ENCODE peak calls at places on chromosomes 1 and 21, in nine cellular contexts. One of them, this sample, is unnamed.

GRCh38 chr1:53273526-53273925 is 35.2 kb upstream of the MAGOH start:
- DNase-seq in NB4: no peak
- DNase-seq in cardiac fibroblast: no peak
- DNase-seq in glutamatergic neuron: no peak
- DNase-seq in fibroblast of mammary gland: no peak
- DNase-seq in Panc1: no peak
- DNase-seq in gastrocnemius medialis: no peak
- DNase-seq in lower leg skin: no peak
- DNase-seq in AG04450: no peak
- DNase-seq in this sample: no peak

GRCh38 chr1:161838885-161839284 is 72.8 kb downstream of the ATF6 start:
- DNase-seq in NB4: no peak
- DNase-seq in cardiac fibroblast: no peak
- DNase-seq in glutamatergic neuron: no peak
- DNase-seq in fibroblast of mammary gland: no peak
- DNase-seq in Panc1: no peak
- DNase-seq in gastrocnemius medialis: no peak
- DNase-seq in lower leg skin: no peak
- DNase-seq in AG04450: no peak
- DNase-seq in this sample: no peak

GRCh38 chr1:209072481-209072880 is 511.0 kb upstream of the CAMK1G start:
- DNase-seq in NB4: no peak
- DNase-seq in cardiac fibroblast: no peak
- DNase-seq in glutamatergic neuron: no peak
- DNase-seq in fibroblast of mammary gland: peak; percentile 1
- DNase-seq in Panc1: no peak
- DNase-seq in gastrocnemius medialis: no peak
- DNase-seq in lower leg skin: no peak
- DNase-seq in AG04450: no peak
- DNase-seq in this sample: no peak

GRCh38 chr1:233790121-233790520 is 114.4 kb upstream of the SLC35F3 start:
- DNase-seq in NB4: no peak
- DNase-seq in cardiac fibroblast: no peak
- DNase-seq in glutamatergic neuron: no peak
- DNase-seq in fibroblast of mammary gland: no peak
- DNase-seq in Panc1: no peak
- DNase-seq in gastrocnemius medialis: no peak
- DNase-seq in lower leg skin: no peak
- DNase-seq in AG04450: no peak
- DNase-seq in this sample: no peak

GRCh38 chr1:117336087-117336817 is 31.0 kb upstream of the MAN1A2 start:
- DNase-seq in NB4: no peak
- DNase-seq in cardiac fibroblast: no peak
- DNase-seq in glutamatergic neuron: no peak
- DNase-seq in fibroblast of mammary gland: no peak
- DNase-seq in Panc1: no peak
- DNase-seq in gastrocnemius medialis: no peak
- DNase-seq in lower leg skin: no peak
- DNase-seq in AG04450: no peak
- DNase-seq in this sample: no peak

GRCh38 chr1:214386747-214387146 is 105.8 kb downstream of the SMYD2 start:
- DNase-seq in NB4: peak; percentile 23
- DNase-seq in cardiac fibroblast: peak; percentile 78
- DNase-seq in glutamatergic neuron: no peak
- DNase-seq in fibroblast of mammary gland: peak; percentile 80
- DNase-seq in Panc1: no peak
- DNase-seq in gastrocnemius medialis: peak; percentile 65
- DNase-seq in lower leg skin: no peak
- DNase-seq in AG04450: no peak
- DNase-seq in this sample: no peak

GRCh38 chr1:57340361-57341192 is 83.3 kb downstream of the DAB1 start:
- DNase-seq in NB4: no peak
- DNase-seq in cardiac fibroblast: no peak
- DNase-seq in glutamatergic neuron: peak; percentile 27
- DNase-seq in fibroblast of mammary gland: no peak
- DNase-seq in Panc1: no peak
- DNase-seq in gastrocnemius medialis: no peak
- DNase-seq in lower leg skin: no peak
- DNase-seq in AG04450: no peak
- DNase-seq in this sample: no peak

GRCh38 chr1:190478193-190479007 is 736 bp upstream of the BRINP3 start:
- DNase-seq in NB4: peak; percentile 38
- DNase-seq in cardiac fibroblast: peak; percentile 33
- DNase-seq in glutamatergic neuron: peak; percentile 66
- DNase-seq in fibroblast of mammary gland: peak; percentile 2
- DNase-seq in Panc1: no peak
- DNase-seq in gastrocnemius medialis: no peak
- DNase-seq in lower leg skin: peak; percentile 85
- DNase-seq in AG04450: no peak
- DNase-seq in this sample: peak; percentile 48

GRCh38 chr1:211548321-211549091 is 30.5 kb downstream of the SLC30A1 start:
- DNase-seq in NB4: no peak
- DNase-seq in cardiac fibroblast: no peak
- DNase-seq in glutamatergic neuron: no peak
- DNase-seq in fibroblast of mammary gland: no peak
- DNase-seq in Panc1: no peak
- DNase-seq in gastrocnemius medialis: no peak
- DNase-seq in lower leg skin: peak; percentile 80
- DNase-seq in AG04450: no peak
- DNase-seq in this sample: no peak

GRCh38 chr21:42775891-42776290 is 103.4 kb downstream of the WDR4 start:
- DNase-seq in NB4: no peak
- DNase-seq in cardiac fibroblast: no peak
- DNase-seq in glutamatergic neuron: no peak
- DNase-seq in fibroblast of mammary gland: no peak
- DNase-seq in Panc1: no peak
- DNase-seq in gastrocnemius medialis: no peak
- DNase-seq in lower leg skin: no peak
- DNase-seq in AG04450: no peak
- DNase-seq in this sample: no peak

GRCh38 chr1:110393286-110393685 is 2.5 kb upstream of the SLC16A4 start:
- DNase-seq in NB4: no peak
- DNase-seq in cardiac fibroblast: no peak
- DNase-seq in glutamatergic neuron: no peak
- DNase-seq in fibroblast of mammary gland: no peak
- DNase-seq in Panc1: no peak
- DNase-seq in gastrocnemius medialis: no peak
- DNase-seq in lower leg skin: no peak
- DNase-seq in AG04450: no peak
- DNase-seq in this sample: no peak

GRCh38 chr1:27364696-27365371 is 1.9 kb downstream of the MAP3K6 start:
- DNase-seq in NB4: peak; percentile 40
- DNase-seq in cardiac fibroblast: no peak
- DNase-seq in glutamatergic neuron: no peak
- DNase-seq in fibroblast of mammary gland: no peak
- DNase-seq in Panc1: no peak
- DNase-seq in gastrocnemius medialis: no peak
- DNase-seq in lower leg skin: no peak
- DNase-seq in AG04450: no peak
- DNase-seq in this sample: no peak

GRCh38 chr1:11858968-11859871 is 475 bp upstream of the NPPB start:
- DNase-seq in NB4: peak; percentile 72
- DNase-seq in cardiac fibroblast: peak; percentile 60
- DNase-seq in glutamatergic neuron: no peak
- DNase-seq in fibroblast of mammary gland: peak; percentile 39
- DNase-seq in Panc1: no peak
- DNase-seq in gastrocnemius medialis: peak; percentile 30
- DNase-seq in lower leg skin: no peak
- DNase-seq in AG04450: no peak
- DNase-seq in this sample: no peak
- TF ChIP-seq CTCF in NB4: no peak
- TF ChIP-seq CTCF in cardiac fibroblast: peak; percentile 49
- TF ChIP-seq CTCF in glutamatergic neuron: no peak
- TF ChIP-seq CTCF in fibroblast of mammary gland: peak; percentile 19
- TF ChIP-seq CTCF in Panc1: no peak
- TF ChIP-seq CTCF in gastrocnemius medialis: peak; percentile 35
- TF ChIP-seq CTCF in lower leg skin: no peak
- TF ChIP-seq CTCF in AG04450: peak; percentile 43
- TF ChIP-seq CTCF in this sample: no peak

GRCh38 chr1:30995990-30996612 is 69.4 kb downstream of the PUM1 start:
- DNase-seq in NB4: no peak
- DNase-seq in cardiac fibroblast: no peak
- DNase-seq in glutamatergic neuron: no peak
- DNase-seq in fibroblast of mammary gland: no peak
- DNase-seq in Panc1: no peak
- DNase-seq in gastrocnemius medialis: no peak
- DNase-seq in lower leg skin: no peak
- DNase-seq in AG04450: no peak
- DNase-seq in this sample: no peak

GRCh38 chr1:30986755-30987154 is 78.2 kb upstream of the SDC3 start:
- DNase-seq in NB4: no peak
- DNase-seq in cardiac fibroblast: no peak
- DNase-seq in glutamatergic neuron: no peak
- DNase-seq in fibroblast of mammary gland: no peak
- DNase-seq in Panc1: no peak
- DNase-seq in gastrocnemius medialis: no peak
- DNase-seq in lower leg skin: no peak
- DNase-seq in AG04450: no peak
- DNase-seq in this sample: no peak

GRCh38 chr1:30991852-30992606 is 73.5 kb downstream of the PUM1 start:
- DNase-seq in NB4: no peak
- DNase-seq in cardiac fibroblast: no peak
- DNase-seq in glutamatergic neuron: no peak
- DNase-seq in fibroblast of mammary gland: no peak
- DNase-seq in Panc1: no peak
- DNase-seq in gastrocnemius medialis: peak; percentile 35
- DNase-seq in lower leg skin: no peak
- DNase-seq in AG04450: no peak
- DNase-seq in this sample: no peak

GRCh38 chr1:30988045-30988444 is 77.5 kb downstream of the PUM1 start:
- DNase-seq in NB4: no peak
- DNase-seq in cardiac fibroblast: peak; percentile 45
- DNase-seq in glutamatergic neuron: no peak
- DNase-seq in fibroblast of mammary gland: peak; percentile 71
- DNase-seq in Panc1: no peak
- DNase-seq in gastrocnemius medialis: no peak
- DNase-seq in lower leg skin: no peak
- DNase-seq in AG04450: no peak
- DNase-seq in this sample: no peak

DNA sequence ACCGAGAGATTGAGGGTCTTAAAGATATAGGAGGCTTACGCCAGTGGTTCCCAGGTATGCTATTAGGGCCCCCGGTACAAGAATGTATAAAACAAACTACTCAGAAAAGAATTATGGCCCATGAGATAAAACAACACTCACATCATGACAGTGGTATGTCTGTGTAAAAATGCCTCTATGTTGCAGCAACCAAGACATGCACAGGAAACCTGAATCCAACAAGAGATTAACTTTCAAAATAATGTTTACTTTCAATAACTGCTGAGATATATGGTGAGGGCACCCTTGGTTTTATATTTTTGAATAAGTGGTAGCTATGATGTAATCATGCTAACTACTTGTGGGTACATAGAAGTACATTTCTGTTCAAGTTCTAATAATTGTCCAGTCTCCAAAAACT is 74.9 kb downstream of the PUM1 start:
- DNase-seq in NB4: no peak
- DNase-seq in cardiac fibroblast: peak; percentile 52
- DNase-seq in glutamatergic neuron: no peak
- DNase-seq in fibroblast of mammary gland: no peak
- DNase-seq in Panc1: no peak
- DNase-seq in gastrocnemius medialis: no peak
- DNase-seq in lower leg skin: no peak
- DNase-seq in AG04450: no peak
- DNase-seq in this sample: no peak
- TF ChIP-seq CTCF in NB4: no peak
- TF ChIP-seq CTCF in cardiac fibroblast: no peak
- TF ChIP-seq CTCF in glutamatergic neuron: no peak
- TF ChIP-seq CTCF in fibroblast of mammary gland: no peak
- TF ChIP-seq CTCF in Panc1: no peak
- TF ChIP-seq CTCF in gastrocnemius medialis: no peak
- TF ChIP-seq CTCF in lower leg skin: no peak
- TF ChIP-seq CTCF in AG04450: no peak
- TF ChIP-seq CTCF in this sample: no peak

DNA sequence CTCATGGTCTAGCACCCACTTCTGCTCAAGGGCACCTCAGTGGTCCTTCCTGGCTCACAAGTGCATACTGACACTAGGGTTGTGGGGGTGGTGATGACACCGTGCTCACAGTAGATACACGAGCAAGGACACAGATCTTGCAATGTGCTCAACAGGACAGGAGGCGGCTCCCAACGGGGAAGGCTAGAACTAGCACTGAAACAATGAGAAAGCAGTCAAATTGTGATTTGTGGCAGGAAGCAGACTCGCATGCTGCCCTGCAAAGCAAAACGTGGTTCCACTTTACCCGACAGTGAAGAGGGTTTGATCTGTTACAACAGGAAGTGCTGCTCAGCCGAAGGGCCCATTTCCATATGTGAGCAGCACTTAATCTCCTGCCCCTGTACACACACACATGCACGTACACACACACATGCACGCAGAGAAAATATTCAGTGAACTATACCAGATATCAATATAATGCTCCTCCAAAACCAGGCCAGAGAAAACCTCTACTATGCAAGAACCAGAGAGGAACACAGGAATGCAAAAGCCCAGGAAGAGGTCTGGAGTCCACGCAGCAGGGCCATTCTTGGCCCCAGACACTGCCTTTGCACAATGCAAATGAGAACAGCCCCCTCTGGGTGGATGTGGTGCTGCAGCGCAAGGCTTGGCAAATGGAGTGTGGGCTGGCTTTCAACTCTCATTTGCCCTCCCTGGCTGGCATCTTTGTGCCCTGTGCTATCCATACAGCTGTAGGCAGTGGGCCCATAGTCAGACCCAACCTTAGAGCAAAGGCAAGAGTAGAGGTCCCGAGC is 47.1 kb downstream of the KANK4 start:
- DNase-seq in NB4: peak; percentile 31
- DNase-seq in cardiac fibroblast: no peak
- DNase-seq in glutamatergic neuron: no peak
- DNase-seq in fibroblast of mammary gland: no peak
- DNase-seq in Panc1: no peak
- DNase-seq in gastrocnemius medialis: no peak
- DNase-seq in lower leg skin: no peak
- DNase-seq in AG04450: no peak
- DNase-seq in this sample: no peak
- TF ChIP-seq CTCF in NB4: no peak
- TF ChIP-seq CTCF in cardiac fibroblast: no peak
- TF ChIP-seq CTCF in glutamatergic neuron: no peak
- TF ChIP-seq CTCF in fibroblast of mammary gland: no peak
- TF ChIP-seq CTCF in Panc1: no peak
- TF ChIP-seq CTCF in gastrocnemius medialis: no peak
- TF ChIP-seq CTCF in lower leg skin: no peak
- TF ChIP-seq CTCF in AG04450: no peak
- TF ChIP-seq CTCF in this sample: peak; percentile 21

DNA sequence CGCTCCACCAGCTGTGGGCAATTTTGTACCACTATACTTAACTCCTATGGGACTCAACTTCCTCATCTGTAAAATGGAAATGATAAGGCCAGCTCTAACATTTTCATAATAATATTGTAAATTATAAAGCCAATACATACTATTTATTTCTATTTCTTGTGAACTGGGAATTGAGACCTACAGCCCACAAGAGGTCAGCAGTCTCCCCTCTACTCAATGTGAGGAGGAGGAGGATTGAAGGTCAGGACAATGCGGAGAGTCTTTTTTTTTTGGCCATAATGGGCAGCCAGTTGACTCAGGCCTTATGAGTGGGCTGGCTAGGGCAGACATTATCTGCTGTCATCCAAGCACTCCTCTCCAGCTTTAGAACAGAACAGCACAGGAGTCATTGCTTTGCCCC is 90.5 kb downstream of the NUF2 start:
- DNase-seq in NB4: no peak
- DNase-seq in cardiac fibroblast: no peak
- DNase-seq in glutamatergic neuron: no peak
- DNase-seq in fibroblast of mammary gland: no peak
- DNase-seq in Panc1: no peak
- DNase-seq in gastrocnemius medialis: no peak
- DNase-seq in lower leg skin: no peak
- DNase-seq in AG04450: no peak
- DNase-seq in this sample: no peak
- TF ChIP-seq CTCF in NB4: no peak
- TF ChIP-seq CTCF in cardiac fibroblast: no peak
- TF ChIP-seq CTCF in glutamatergic neuron: no peak
- TF ChIP-seq CTCF in fibroblast of mammary gland: no peak
- TF ChIP-seq CTCF in Panc1: peak; percentile 8
- TF ChIP-seq CTCF in gastrocnemius medialis: no peak
- TF ChIP-seq CTCF in lower leg skin: no peak
- TF ChIP-seq CTCF in AG04450: no peak
- TF ChIP-seq CTCF in this sample: no peak